ENCODE peak calls at places on chromosomes 2 and 18, in nine cellular contexts. K is adrenal gland, T is IMR-90, E is body of pancreas, F is K562, I is uterus, W is HCT116, G is thyroid gland, Z is A549. O is an unnamed sample.

GRCh38 chr2:96870631-96871255 is 863 bp upstream of the SEMA4C start:
- DNase-seq in K (no peak), T (no peak), E (peak), F (peak), I (peak), W (no peak), G (peak), Z (peak), O (no peak)

GRCh38 chr2:95063401-95063958 is 38.0 kb downstream of the MAL start:
- DNase-seq in K (no peak), T (no peak), E (no peak), F (no peak), I (no peak), W (no peak), G (peak), Z (no peak), O (no peak)

GRCh38 chr18:54805571-54806334 is 22.5 kb upstream of the RAB27B start:
- DNase-seq in K (peak), T (peak), E (no peak), F (peak), I (no peak), W (no peak), G (no peak), Z (peak), O (no peak)

GRCh38 chr2:66508358-66509071 is 73.6 kb downstream of the MEIS1 start:
- DNase-seq in K (no peak), T (peak), E (peak), F (no peak), I (no peak), W (no peak), G (no peak), Z (no peak), O (no peak)

GRCh38 chr2:72883356-72883962 is 3.7 kb upstream of the SPR start:
- DNase-seq in K (no peak), T (peak), E (no peak), F (no peak), I (no peak), W (no peak), G (peak), Z (peak), O (no peak)

GRCh38 chr18:53534695-53535094 is 689.8 kb downstream of the MBD2 start:
- DNase-seq in K (peak), T (no peak), E (no peak), F (no peak), I (no peak), W (no peak), G (peak), Z (no peak), O (peak)

GRCh38 chr2:128198666-128199065 is 107.7 kb downstream of the UGGT1 start:
- DNase-seq in K (no peak), T (no peak), E (no peak), F (no peak), I (no peak), W (no peak), G (peak), Z (no peak), O (no peak)

GRCh38 chr2:197008229-197008628 is 81.7 kb upstream of the PGAP1 start:
- DNase-seq in K (no peak), T (peak), E (no peak), F (no peak), I (no peak), W (no peak), G (no peak), Z (peak), O (no peak)

GRCh38 chr2:86518498-86518897 is 44.7 kb downstream of the CHMP3 start:
- DNase-seq in K (no peak), T (no peak), E (peak), F (no peak), I (no peak), W (no peak), G (no peak), Z (peak), O (no peak)

GRCh38 chr18:48530399-48531081 is 8.3 kb upstream of the CTIF start:
- DNase-seq in K (no peak), T (no peak), E (no peak), F (no peak), I (no peak), W (no peak), G (no peak), Z (no peak), O (no peak)

GRCh38 chr2:25855065-25855464 is 23.2 kb downstream of the ASXL2 start:
- DNase-seq in K (no peak), T (no peak), E (no peak), F (no peak), I (no peak), W (no peak), G (no peak), Z (no peak), O (no peak)

GRCh38 chr2:47534179-47534919 is 131.4 kb downstream of the MSH2 start:
- DNase-seq in K (peak), T (peak), E (peak), F (peak), I (peak), W (no peak), G (no peak), Z (peak), O (no peak)

GRCh38 chr2:136117909-136118818 is at the start of gene CXCR4:
- DNase-seq in K (peak), T (peak), E (peak), F (peak), I (peak), W (peak), G (peak), Z (peak), O (peak)
- TF ChIP-seq POLR2A in K (peak), T (no peak), E (peak), F (no peak), I (peak), W (no peak), G (peak), Z (no peak), O (peak)

GRCh38 chr18:75247601-75248421 is 37.2 kb downstream of the TSHZ1 start:
- DNase-seq in K (no peak), T (peak), E (no peak), F (no peak), I (no peak), W (no peak), G (no peak), Z (peak), O (no peak)

GRCh38 chr18:75247041-75247551 is 36.5 kb downstream of the TSHZ1 start:
- DNase-seq in K (no peak), T (peak), E (no peak), F (no peak), I (no peak), W (no peak), G (no peak), Z (no peak), O (no peak)

GRCh38 chr18:75241705-75242104 is 31.1 kb downstream of the TSHZ1 start:
- DNase-seq in K (no peak), T (no peak), E (no peak), F (no peak), I (no peak), W (no peak), G (no peak), Z (no peak), O (no peak)

GRCh38 chr18:75244914-75245313 is 34.3 kb downstream of the TSHZ1 start:
- DNase-seq in K (no peak), T (no peak), E (no peak), F (no peak), I (no peak), W (no peak), G (no peak), Z (no peak), O (no peak)

DNA sequence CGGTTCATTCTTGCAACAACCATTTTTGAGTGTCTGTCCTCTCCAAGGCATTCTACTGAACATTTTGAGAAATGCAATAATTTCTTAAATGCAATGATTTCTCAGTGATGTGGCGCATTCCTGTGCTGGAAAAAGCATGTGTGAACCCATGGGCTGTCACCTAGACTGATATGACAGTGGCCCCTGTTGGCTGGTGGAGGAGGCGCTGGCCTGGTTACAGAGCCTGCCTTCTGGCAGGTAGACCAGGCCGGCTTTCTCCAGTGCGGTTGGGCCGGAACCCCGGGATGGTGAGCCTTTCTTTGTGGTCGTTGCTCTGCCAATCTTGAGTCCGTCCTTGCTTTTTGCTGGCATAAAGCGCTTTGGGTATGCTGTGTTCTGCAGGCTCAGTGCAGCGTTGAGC is 33.7 kb downstream of the TSHZ1 start:
- DNase-seq in K (no peak), T (no peak), E (peak), F (peak), I (no peak), W (no peak), G (peak), Z (peak), O (no peak)
- H3K27ac ChIP-seq in K (peak), T (no peak), E (no peak), F (no peak), I (no peak), W (no peak), G (no peak), Z (no peak), O (no peak)

GRCh38 chr2:38352336-38352735 is 24.7 kb downstream of the ATL2 start:
- DNase-seq in K (no peak), T (no peak), E (no peak), F (no peak), I (no peak), W (no peak), G (no peak), Z (no peak), O (no peak)
- TF ChIP-seq POLR2A in K (no peak), T (no peak), E (no peak), F (no peak), I (no peak), W (no peak), G (no peak), Z (no peak), O (no peak)

DNA sequence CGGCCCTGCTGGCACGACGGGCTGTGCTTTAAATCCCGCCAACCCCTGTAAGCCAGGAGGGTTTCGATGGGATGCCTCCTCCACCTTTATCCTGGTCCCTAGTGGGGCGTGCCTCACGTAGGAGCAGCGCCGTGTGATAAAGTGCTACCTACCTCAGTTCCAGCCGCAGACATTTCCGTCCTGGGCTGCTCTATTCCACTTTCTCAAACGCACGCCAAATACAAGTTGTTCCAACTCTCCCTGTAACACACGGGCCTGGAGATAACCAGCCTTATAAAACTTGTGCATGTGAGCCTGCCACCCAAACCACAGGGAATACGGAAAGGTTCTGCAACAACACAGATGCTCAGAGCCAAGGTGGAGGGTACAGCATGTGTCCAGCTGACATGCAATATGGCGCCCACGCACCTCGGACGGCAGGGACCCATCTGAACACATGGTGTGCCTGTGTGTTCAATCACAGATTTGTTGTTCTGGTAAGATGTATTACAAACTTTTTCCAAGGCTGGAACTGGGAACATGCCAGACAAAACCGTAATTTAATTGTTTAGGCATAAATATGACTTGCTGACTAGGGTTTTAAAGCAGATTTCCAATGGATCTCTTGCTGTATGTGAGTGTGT is 47.7 kb downstream of the ZNF516 start:
- DNase-seq in K (peak), T (no peak), E (no peak), F (no peak), I (peak), W (no peak), G (no peak), Z (no peak), O (no peak)
- H3K27ac ChIP-seq in K (peak), T (no peak), E (no peak), F (no peak), I (peak), W (no peak), G (no peak), Z (no peak), O (no peak)

GRCh38 chr18:3450358-3451107 is 561 bp downstream of the TGIF1 start:
- DNase-seq in K (peak), T (peak), E (peak), F (peak), I (peak), W (no peak), G (peak), Z (peak), O (peak)
- TF ChIP-seq POLR2A in K (peak), T (no peak), E (no peak), F (no peak), I (peak), W (no peak), G (no peak), Z (peak), O (no peak)

GRCh38 chr2:3516831-3517230 is 2.5 kb downstream of the ADI1 start:
- DNase-seq in K (no peak), T (no peak), E (no peak), F (no peak), I (no peak), W (no peak), G (no peak), Z (no peak), O (peak)
- H3K27ac ChIP-seq in K (no peak), T (no peak), E (no peak), F (no peak), I (no peak), W (no peak), G (no peak), Z (no peak), O (no peak)

GRCh38 chr2:161995553-161996016 is 78.4 kb downstream of the DPP4 start:
- DNase-seq in K (no peak), T (no peak), E (no peak), F (no peak), I (no peak), W (no peak), G (no peak), Z (no peak), O (no peak)
- TF ChIP-seq POLR2A in K (no peak), T (no peak), E (no peak), F (no peak), I (no peak), W (no peak), G (no peak), Z (no peak), O (no peak)

GRCh38 chr2:27885656-27886055 is 4.5 kb downstream of the RBKS start:
- DNase-seq in K (no peak), T (no peak), E (no peak), F (no peak), I (no peak), W (no peak), G (no peak), Z (no peak), O (no peak)
- H3K27ac ChIP-seq in K (no peak), T (no peak), E (no peak), F (no peak), I (peak), W (no peak), G (no peak), Z (peak), O (no peak)

DNA sequence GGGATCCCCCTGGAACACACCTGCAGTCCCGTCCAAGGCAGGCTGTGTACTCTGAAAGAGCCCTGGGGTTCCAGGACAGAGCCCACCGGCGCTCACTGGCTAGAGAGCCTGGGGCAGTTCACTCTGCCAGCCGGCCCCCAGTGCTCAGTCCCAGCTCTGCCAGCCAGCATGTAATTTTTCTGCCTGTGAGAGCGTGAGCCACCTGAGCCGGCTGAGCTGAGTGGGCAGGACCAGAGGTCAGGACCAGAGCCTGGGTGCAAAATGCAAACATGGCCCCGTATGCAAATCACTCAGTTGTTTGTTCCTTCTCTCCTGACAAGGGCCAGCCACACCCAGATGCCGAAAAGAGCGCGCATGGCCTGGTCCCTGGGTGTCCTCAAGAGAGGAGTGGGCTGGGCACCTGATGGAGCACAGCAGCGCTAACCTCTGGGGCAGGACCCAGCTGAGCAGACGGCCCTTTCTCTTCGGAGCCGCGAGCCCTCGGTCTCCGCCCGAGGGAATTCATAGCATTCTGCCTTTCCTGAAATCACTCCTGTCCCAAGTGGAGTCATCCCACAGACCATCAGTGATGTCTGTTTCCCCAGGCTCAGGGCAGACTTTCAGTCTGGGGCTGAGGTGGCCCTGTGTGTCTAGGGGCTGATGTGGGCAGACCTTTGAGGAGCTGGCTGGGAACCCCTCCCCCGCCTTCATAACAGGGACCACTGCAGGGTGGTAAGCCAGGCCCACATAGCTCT is 36.5 kb upstream of the PTMA start:
- DNase-seq in K (no peak), T (no peak), E (no peak), F (no peak), I (no peak), W (no peak), G (no peak), Z (no peak), O (no peak)
- TF ChIP-seq POLR2A in K (no peak), T (no peak), E (no peak), F (no peak), I (no peak), W (no peak), G (no peak), Z (no peak), O (no peak)

DNA sequence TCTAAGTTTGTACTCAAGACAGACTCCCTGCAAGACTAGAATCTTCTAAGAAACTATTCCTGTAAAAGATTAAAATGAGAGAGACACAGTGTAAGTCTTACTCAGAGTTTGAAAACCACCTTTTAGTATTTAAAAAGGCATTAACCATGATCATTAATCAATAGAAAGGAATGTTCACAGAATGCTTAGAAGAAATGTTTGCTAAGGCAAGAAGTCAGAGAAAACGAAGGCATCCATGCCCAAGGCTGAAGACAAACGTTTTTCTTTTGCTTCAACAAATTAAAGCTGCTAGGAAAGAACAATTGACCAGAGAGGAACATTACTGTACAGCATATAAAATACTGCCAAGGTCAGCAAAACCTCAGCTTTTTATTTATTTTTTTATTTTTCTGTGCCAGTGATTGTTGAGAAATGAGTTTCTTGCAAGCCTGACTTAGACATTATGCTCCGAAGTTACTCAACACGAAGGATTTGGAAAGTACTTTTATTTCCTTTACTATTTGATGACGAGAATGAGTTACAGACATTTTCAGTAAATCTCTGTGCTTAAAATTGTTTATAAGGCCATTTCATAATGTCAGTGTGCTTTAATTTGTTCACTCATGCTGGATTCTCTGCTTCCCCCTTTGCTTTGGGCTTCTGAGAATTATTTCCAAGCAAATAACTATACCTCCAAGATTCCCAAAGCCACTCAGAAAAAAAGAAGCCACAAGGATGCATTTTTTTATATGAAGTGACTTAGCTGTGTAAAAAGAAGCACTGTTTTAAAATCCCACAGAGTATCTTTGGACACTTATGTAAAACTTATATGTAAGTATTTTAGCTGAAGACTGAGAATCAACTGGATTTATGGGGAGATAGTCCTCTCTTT is 20.5 kb downstream of the RND3 start:
- DNase-seq in K (no peak), T (peak), E (no peak), F (no peak), I (no peak), W (no peak), G (no peak), Z (no peak), O (no peak)
- H3K27ac ChIP-seq in K (peak), T (peak), E (no peak), F (no peak), I (peak), W (no peak), G (no peak), Z (peak), O (peak)